ENCODE peak calls at places on chromosomes 5 and 9, in seven cellular contexts. F is fibroblast of lung, J is uterus, M is dorsolateral prefrontal cortex, I is neural progenitor cell, D is transverse colon, Z is A549. A is an unnamed sample.

GRCh38 chr5:177542816-177543472 is 11.4 kb downstream of the FAM193B start:
- DNase-seq in M (no peak), J (no peak), I (peak), F (no peak), Z (no peak), D (no peak), A (no peak)

GRCh38 chr9:17402309-17402708 is 176.6 kb upstream of the SH3GL2 start:
- DNase-seq in M (no peak), I (peak), Z (no peak), J (no peak), F (peak), D (no peak), A (peak)

GRCh38 chr9:75541778-75542177 is 348.7 kb upstream of the PCSK5 start:
- DNase-seq in D (no peak), Z (no peak), M (peak), F (no peak), I (no peak), J (no peak), A (no peak)

GRCh38 chr9:84538879-84539278 is 130.7 kb upstream of the NTRK2 start:
- DNase-seq in M (no peak), J (no peak), D (no peak), I (no peak), F (no peak), Z (no peak), A (no peak)

GRCh38 chr5:40681351-40682311 is 1.9 kb downstream of the PTGER4 start:
- DNase-seq in F (peak), M (no peak), J (peak), I (peak), Z (no peak), D (peak), A (no peak)

GRCh38 chr5:3511774-3512173 is 83.9 kb upstream of the IRX1 start:
- DNase-seq in I (no peak), Z (no peak), D (no peak), J (no peak), F (no peak), M (no peak), A (no peak)

GRCh38 chr5:78127875-78128274 is 166.6 kb downstream of the AP3B1 start:
- DNase-seq in F (no peak), J (no peak), I (peak), M (no peak), D (no peak), Z (peak), A (no peak)

GRCh38 chr5:6446626-6447309 is 1.9 kb upstream of the UBE2QL1 start:
- DNase-seq in D (no peak), Z (no peak), M (no peak), J (no peak), I (no peak), F (no peak), A (no peak)

GRCh38 chr9:35563791-35564197 is 41.3 kb upstream of the TESK1 start:
- DNase-seq in J (peak), Z (no peak), F (no peak), I (peak), M (no peak), D (no peak), A (no peak)

GRCh38 chr5:164422400-164422799 is 917.0 kb downstream of the MAT2B start:
- DNase-seq in J (no peak), I (peak), F (no peak), Z (no peak), M (no peak), D (no peak), A (no peak)

GRCh38 chr5:61176631-61177030 is 14.4 kb upstream of the SMIM15 start:
- DNase-seq in D (no peak), M (no peak), J (no peak), Z (no peak), I (no peak), F (no peak), A (no peak)

GRCh38 chr5:32030226-32030625 is 143.9 kb downstream of the GOLPH3 start:
- DNase-seq in I (no peak), J (no peak), Z (no peak), M (no peak), D (no peak), F (no peak), A (no peak)

GRCh38 chr5:123037104-123037418 is 536 bp upstream of the PPIC start:
- DNase-seq in J (no peak), D (no peak), Z (no peak), I (no peak), M (no peak), F (no peak), A (no peak)

GRCh38 chr5:106530150-106530549 is 1140.6 kb downstream of the EFNA5 start:
- DNase-seq in I (no peak), D (no peak), F (no peak), Z (no peak), M (no peak), J (no peak), A (no peak)

GRCh38 chr5:74581988-74582365 is 58.6 kb downstream of the ENC1 start:
- DNase-seq in J (no peak), Z (no peak), D (peak), M (no peak), F (peak), I (no peak), A (no peak)

GRCh38 chr5:179327026-179327735 is 18.1 kb downstream of the ADAMTS2 start:
- DNase-seq in I (no peak), F (no peak), D (no peak), M (no peak), Z (no peak), J (no peak), A (no peak)

GRCh38 chr5:55160493-55161209 is 680 bp downstream of the GPX8 start:
- DNase-seq in I (peak), F (peak), Z (peak), D (peak), J (peak), M (no peak), A (peak)

GRCh38 chr9:117084221-117084620 is 330.6 kb downstream of the ASTN2 start:
- DNase-seq in F (no peak), M (no peak), I (no peak), Z (no peak), J (no peak), D (no peak), A (no peak)

GRCh38 chr9:119588874-119589560 is 219.8 kb upstream of the BRINP1 start:
- DNase-seq in J (no peak), I (peak), D (no peak), M (no peak), Z (no peak), F (no peak), A (no peak)

GRCh38 chr5:132546108-132546507 is 2.8 kb upstream of the IL5 start:
- DNase-seq in Z (no peak), J (no peak), I (no peak), D (no peak), F (no peak), M (no peak), A (no peak)

GRCh38 chr9:35905912-35906679 is at the start of gene HRCT1:
- DNase-seq in D (peak), Z (peak), M (peak), I (no peak), F (peak), J (peak), A (peak)

DNA sequence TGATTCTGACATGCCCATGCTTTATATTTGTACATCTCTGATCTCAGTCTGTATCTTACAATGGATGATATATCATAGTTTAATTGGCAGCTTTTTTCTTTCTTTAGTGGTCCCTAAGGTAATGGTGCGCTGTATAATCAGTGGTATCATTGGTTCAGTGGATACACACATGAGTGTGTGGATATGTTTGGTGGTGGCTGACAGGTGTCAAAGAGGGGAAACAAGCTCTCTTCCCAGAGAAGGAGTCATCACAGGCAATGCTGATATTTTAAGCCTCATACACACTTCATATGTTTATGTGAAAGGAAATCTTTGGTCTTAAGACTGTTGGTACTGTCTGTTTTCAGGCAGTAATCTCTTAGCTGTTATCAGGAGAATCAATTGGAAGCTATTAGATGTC is 52.1 kb upstream of the KIAA1958 start:
- DNase-seq in J (no peak), M (no peak), I (no peak), D (no peak), F (no peak), Z (no peak), A (no peak)
- TF ChIP-seq CTCF in J (no peak), M (no peak), I (no peak), D (no peak), F (no peak), Z (no peak), A (no peak)

DNA sequence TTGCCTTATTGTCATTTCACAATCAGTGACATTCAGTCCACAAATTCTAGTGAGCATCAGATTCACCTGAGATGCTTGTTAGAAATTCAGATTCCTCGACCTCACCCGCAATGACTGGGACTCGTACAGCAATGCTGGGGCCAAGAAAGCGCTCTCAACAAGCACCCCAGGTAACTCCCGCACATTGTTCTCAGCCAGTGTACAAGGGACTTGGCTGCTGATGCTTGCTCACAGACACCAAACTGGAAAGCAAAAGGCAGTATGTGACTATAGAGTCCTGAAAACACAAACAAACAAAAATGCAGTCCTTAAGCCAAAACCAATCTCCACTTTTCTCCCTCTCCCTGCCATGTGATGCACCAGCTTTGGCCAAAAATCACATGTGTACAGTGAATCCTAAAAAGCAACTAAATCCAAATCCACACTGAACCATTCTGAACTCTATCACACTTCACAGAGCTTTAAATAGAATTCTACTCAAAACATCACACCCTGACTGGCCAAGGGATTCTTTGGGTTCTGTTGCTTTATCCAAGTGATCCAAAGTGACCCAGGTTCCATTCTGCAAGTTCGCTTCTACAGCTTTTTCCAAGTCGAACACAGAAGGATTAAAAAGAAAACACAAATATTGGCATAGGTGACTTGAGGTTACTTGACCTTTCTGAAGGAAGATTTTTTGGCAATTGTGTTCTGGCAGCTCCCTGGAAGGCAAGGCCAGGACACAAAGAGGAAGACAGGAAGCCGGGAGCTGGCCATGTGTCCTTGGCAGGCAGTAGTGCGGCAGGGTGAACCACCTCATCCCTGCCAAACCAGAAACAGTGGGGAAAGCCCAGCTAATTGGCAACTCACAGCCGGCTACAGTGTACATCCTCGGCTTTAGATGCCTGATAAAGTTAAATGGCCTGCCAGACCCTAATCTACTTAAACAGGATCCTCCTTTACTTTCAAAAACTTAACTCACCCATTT is 115.1 kb downstream of the NFIB start:
- DNase-seq in D (peak), Z (no peak), M (no peak), I (peak), J (peak), F (peak), A (no peak)
- H3K4me3 ChIP-seq in D (no peak), Z (no peak), M (no peak), I (no peak), J (no peak), F (no peak), A (no peak)

DNA sequence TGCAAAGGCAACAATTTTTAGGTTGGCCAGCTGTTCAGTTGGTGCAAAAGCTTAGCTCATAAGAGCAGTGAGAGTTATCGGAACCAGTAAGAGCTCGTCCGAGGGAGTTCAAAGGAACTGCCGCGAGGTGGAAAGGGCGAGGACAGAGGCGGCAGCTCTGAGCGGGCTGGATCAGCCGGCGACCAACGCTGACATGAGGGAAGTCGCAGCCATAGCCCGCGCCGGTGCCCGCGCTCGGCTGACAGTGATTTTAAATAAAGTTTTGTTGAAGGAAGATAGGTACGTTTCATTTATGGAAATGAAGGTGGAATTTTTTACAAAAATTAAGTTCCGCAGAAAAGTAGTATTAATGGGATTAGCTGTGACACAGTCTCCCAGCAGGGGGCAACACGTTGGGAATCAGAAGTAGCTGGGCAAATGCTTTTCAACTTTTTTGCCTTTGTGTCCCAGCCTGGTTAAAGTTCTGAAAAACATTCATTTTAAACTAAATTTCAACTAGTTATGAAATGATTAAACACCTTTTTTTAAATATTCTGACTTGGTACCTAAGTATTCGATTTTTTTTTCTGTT is 43.2 kb downstream of the FBXO4 start:
- DNase-seq in Z (no peak), M (no peak), D (no peak), F (no peak), J (no peak), I (no peak), A (no peak)
- TF ChIP-seq CTCF in Z (no peak), M (no peak), D (no peak), F (no peak), J (no peak), I (peak), A (peak)

GRCh38 chr5:172858511-172858989 is 24.5 kb downstream of the ERGIC1 start:
- DNase-seq in I (no peak), F (no peak), D (peak), Z (peak), M (no peak), J (peak), A (no peak)
- H3K4me3 ChIP-seq in I (no peak), F (no peak), D (no peak), Z (no peak), M (no peak), J (no peak), A (no peak)

GRCh38 chr9:132672413-132672690 is 2.1 kb downstream of the GTF3C4 start:
- DNase-seq in F (peak), D (no peak), M (no peak), J (no peak), I (no peak), Z (no peak), A (no peak)

GRCh38 chr9:132671620-132672412 is 1.6 kb downstream of the GTF3C4 start:
- DNase-seq in D (no peak), M (no peak), F (no peak), Z (no peak), J (no peak), I (no peak), A (no peak)

GRCh38 chr9:132670816-132671371 is 630 bp downstream of the GTF3C4 start:
- DNase-seq in D (peak), F (no peak), J (peak), Z (peak), M (peak), I (peak), A (no peak)

GRCh38 chr9:132674485-132674884 is 4.2 kb downstream of the GTF3C4 start:
- DNase-seq in M (no peak), J (no peak), F (no peak), D (no peak), I (no peak), Z (no peak), A (no peak)

GRCh38 chr9:132673355-132673754 is 3.1 kb downstream of the GTF3C4 start:
- DNase-seq in M (no peak), D (no peak), J (no peak), Z (peak), I (peak), F (peak), A (peak)
- TF ChIP-seq CTCF in M (no peak), D (no peak), J (no peak), Z (no peak), I (peak), F (no peak), A (peak)

DNA sequence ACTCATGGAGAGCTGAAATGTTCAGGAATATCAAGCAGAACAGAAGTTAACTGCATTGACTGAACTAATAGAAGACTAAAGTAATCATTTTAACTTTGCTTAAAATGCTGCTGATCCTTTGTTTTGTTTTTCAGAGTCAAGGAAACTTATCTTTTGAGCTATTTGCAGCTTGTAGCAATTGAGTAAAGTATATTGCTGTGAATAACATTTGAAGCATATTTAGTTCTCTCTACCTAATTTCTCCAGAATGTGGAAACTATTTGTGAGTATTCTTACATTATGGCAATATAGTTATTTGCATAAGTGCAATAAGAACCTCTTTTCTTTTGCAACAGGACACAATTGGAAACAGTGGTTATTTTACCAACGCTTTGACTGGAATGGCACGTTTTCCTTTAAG is 5.3 kb upstream of the SOX30 start:
- DNase-seq in Z (no peak), D (no peak), I (no peak), J (no peak), M (no peak), F (no peak), A (no peak)
- H3K4me3 ChIP-seq in Z (no peak), D (no peak), I (no peak), J (no peak), M (no peak), F (no peak), A (no peak)

DNA sequence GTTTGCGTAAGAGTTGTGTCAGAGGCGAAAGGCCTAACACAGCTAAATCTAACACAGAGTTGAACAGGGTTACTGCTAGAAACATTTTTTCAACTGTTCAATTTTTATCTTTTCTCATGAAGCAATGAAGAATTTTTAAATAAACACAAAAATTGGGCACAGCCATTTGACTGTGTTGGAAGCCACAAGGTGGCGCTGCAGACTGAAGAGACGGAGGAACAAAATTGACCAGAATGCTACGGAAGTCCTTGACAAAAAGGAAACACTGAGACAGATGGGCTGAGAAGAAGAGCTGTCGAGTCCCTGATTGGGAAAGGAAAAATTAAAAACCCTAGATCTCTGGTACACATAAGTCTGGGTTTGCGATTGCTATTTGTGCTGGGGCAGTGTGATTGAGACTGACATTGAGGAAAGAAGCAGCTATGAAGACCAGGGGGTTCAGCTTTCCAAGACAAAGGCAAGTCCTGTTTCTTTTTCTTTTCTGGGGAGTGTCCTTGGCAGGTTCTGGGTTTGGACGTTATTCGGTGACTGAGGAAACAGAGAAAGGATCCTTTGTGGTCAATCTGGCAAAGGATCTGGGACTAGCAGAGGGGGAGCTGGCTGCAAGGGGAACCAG is at the start of gene PCDHB9:
- DNase-seq in F (peak), M (no peak), Z (no peak), J (no peak), I (peak), D (no peak), A (no peak)
- TF ChIP-seq CTCF in F (peak), M (peak), Z (no peak), J (peak), I (peak), D (peak), A (peak)